ENCODE peak calls at places on chromosomes 7 and 10, in nine cellular contexts. One of them, this sample, is unnamed.

GRCh38 chr10:3099291-3100092 is 32.1 kb downstream of the PFKP start:
- DNase-seq in RWPE1: peak
- DNase-seq in HepG2: peak
- DNase-seq in HCT116: no peak
- DNase-seq in right lobe of liver: no peak
- DNase-seq in HFFc6: peak
- DNase-seq in SK-N-SH: no peak
- DNase-seq in H9: no peak
- DNase-seq in NB4: peak
- DNase-seq in this sample: no peak

GRCh38 chr7:27031289-27032172 is 64.3 kb downstream of the HOXA1 start:
- DNase-seq in RWPE1: peak
- DNase-seq in HepG2: no peak
- DNase-seq in HCT116: no peak
- DNase-seq in right lobe of liver: no peak
- DNase-seq in HFFc6: peak
- DNase-seq in SK-N-SH: no peak
- DNase-seq in H9: no peak
- DNase-seq in NB4: peak
- DNase-seq in this sample: no peak

GRCh38 chr7:44985900-44986217 is 7.0 kb upstream of the MYO1G start:
- DNase-seq in RWPE1: no peak
- DNase-seq in HepG2: no peak
- DNase-seq in HCT116: no peak
- DNase-seq in right lobe of liver: no peak
- DNase-seq in HFFc6: no peak
- DNase-seq in SK-N-SH: no peak
- DNase-seq in H9: no peak
- DNase-seq in NB4: no peak
- DNase-seq in this sample: no peak

GRCh38 chr7:5666361-5666760 is 115.1 kb downstream of the RNF216 start:
- DNase-seq in RWPE1: no peak
- DNase-seq in HepG2: no peak
- DNase-seq in HCT116: no peak
- DNase-seq in right lobe of liver: no peak
- DNase-seq in HFFc6: no peak
- DNase-seq in SK-N-SH: no peak
- DNase-seq in H9: peak
- DNase-seq in NB4: no peak
- DNase-seq in this sample: no peak

GRCh38 chr10:1116696-1117254 is 60.6 kb downstream of the WDR37 start:
- DNase-seq in RWPE1: no peak
- DNase-seq in HepG2: no peak
- DNase-seq in HCT116: no peak
- DNase-seq in right lobe of liver: no peak
- DNase-seq in HFFc6: no peak
- DNase-seq in SK-N-SH: no peak
- DNase-seq in H9: no peak
- DNase-seq in NB4: no peak
- DNase-seq in this sample: peak

GRCh38 chr7:151059362-151060112 is at the start of gene SLC4A2:
- DNase-seq in RWPE1: peak
- DNase-seq in HepG2: peak
- DNase-seq in HCT116: no peak
- DNase-seq in right lobe of liver: peak
- DNase-seq in HFFc6: peak
- DNase-seq in SK-N-SH: peak
- DNase-seq in H9: peak
- DNase-seq in NB4: peak
- DNase-seq in this sample: no peak

GRCh38 chr10:51074238-51075028 is at the start of gene PRKG1:
- DNase-seq in RWPE1: peak
- DNase-seq in HepG2: peak
- DNase-seq in HCT116: no peak
- DNase-seq in right lobe of liver: peak
- DNase-seq in HFFc6: peak
- DNase-seq in SK-N-SH: peak
- DNase-seq in H9: peak
- DNase-seq in NB4: no peak
- DNase-seq in this sample: peak

GRCh38 chr7:82015751-82016150 is 245.9 kb upstream of the HGF start:
- DNase-seq in RWPE1: peak
- DNase-seq in HepG2: no peak
- DNase-seq in HCT116: no peak
- DNase-seq in right lobe of liver: no peak
- DNase-seq in HFFc6: no peak
- DNase-seq in SK-N-SH: no peak
- DNase-seq in H9: no peak
- DNase-seq in NB4: peak
- DNase-seq in this sample: no peak

GRCh38 chr10:91552706-91553105 is 80.2 kb downstream of the PPP1R3C start:
- DNase-seq in RWPE1: no peak
- DNase-seq in HepG2: no peak
- DNase-seq in HCT116: peak
- DNase-seq in right lobe of liver: peak
- DNase-seq in HFFc6: no peak
- DNase-seq in SK-N-SH: no peak
- DNase-seq in H9: peak
- DNase-seq in NB4: no peak
- DNase-seq in this sample: peak
- TF ChIP-seq CTCF in RWPE1: no peak
- TF ChIP-seq CTCF in HepG2: peak
- TF ChIP-seq CTCF in HCT116: peak
- TF ChIP-seq CTCF in right lobe of liver: peak
- TF ChIP-seq CTCF in HFFc6: peak
- TF ChIP-seq CTCF in SK-N-SH: peak
- TF ChIP-seq CTCF in H9: peak
- TF ChIP-seq CTCF in NB4: no peak
- TF ChIP-seq CTCF in this sample: peak

GRCh38 chr7:118264836-118265235 is 40.3 kb downstream of the ANKRD7 start:
- DNase-seq in RWPE1: no peak
- DNase-seq in HepG2: no peak
- DNase-seq in HCT116: no peak
- DNase-seq in right lobe of liver: no peak
- DNase-seq in HFFc6: no peak
- DNase-seq in SK-N-SH: no peak
- DNase-seq in H9: no peak
- DNase-seq in NB4: peak
- DNase-seq in this sample: no peak

DNA sequence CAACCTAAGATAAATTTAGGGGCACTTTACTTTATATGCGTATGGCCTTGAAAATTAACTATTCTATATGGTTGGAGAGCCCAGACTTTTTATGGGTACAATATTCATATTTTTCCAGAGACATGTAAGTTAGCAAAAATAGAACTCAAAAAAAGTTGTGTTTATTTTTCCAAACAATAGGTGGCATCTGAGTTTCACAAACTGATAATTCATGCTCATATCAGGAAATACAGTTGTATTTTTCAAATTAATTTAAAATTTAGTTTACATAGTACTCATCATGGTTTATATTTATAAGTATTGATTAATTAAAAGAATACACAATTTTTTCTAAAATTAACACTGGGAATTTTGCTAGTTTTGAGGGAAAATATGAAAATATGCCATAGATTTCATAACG is 34.6 kb downstream of the ANKRD7 start:
- DNase-seq in RWPE1: no peak
- DNase-seq in HepG2: no peak
- DNase-seq in HCT116: no peak
- DNase-seq in right lobe of liver: no peak
- DNase-seq in HFFc6: no peak
- DNase-seq in SK-N-SH: no peak
- DNase-seq in H9: no peak
- DNase-seq in NB4: peak
- DNase-seq in this sample: no peak
- TF ChIP-seq CTCF in RWPE1: no peak
- TF ChIP-seq CTCF in HepG2: no peak
- TF ChIP-seq CTCF in HCT116: no peak
- TF ChIP-seq CTCF in right lobe of liver: no peak
- TF ChIP-seq CTCF in HFFc6: no peak
- TF ChIP-seq CTCF in SK-N-SH: peak
- TF ChIP-seq CTCF in H9: no peak
- TF ChIP-seq CTCF in NB4: no peak
- TF ChIP-seq CTCF in this sample: peak

DNA sequence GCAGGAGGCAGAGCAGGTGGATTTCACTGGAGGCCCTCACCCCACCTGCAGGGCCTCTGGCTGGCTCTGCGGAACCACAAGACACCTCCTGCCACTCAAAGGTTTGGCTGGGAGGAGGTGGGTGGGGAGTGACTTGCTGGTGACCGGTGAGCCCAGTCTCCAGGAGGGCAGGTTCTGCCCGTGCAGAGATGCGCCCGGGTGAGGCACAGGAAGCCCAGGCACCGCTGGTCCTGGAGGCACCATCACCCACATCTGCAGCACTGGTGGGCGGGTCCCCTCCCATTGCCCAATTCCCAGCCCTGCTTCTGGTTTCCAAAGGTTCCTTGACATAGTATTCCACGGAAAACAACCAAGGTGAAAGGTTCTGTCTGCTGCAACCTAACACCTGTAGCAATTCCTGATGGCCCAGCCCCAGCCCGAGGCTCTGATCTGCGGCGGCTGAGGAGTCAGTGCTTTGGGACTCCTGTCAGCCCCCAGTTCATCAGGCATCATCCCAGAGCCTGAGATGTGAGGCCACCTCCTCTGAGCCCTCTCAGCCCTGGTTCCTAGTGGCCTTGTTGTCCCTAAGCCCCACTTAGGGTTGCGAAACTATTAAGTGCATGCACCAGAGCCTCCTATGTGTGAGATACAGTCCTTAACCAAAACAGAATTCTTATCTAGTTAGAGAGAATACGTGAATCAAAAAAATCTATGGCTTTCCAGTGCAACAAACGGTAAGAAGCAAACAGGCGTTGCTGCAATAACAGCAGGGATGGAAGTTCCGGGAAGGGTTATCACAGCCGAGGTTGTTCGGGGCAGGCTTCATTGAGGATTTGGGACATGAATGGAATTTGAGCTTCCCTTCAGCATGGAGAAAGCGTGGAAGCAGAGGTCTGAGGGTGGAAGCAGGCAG is 64.6 kb downstream of the CALML3 start:
- DNase-seq in RWPE1: no peak
- DNase-seq in HepG2: no peak
- DNase-seq in HCT116: no peak
- DNase-seq in right lobe of liver: peak
- DNase-seq in HFFc6: no peak
- DNase-seq in SK-N-SH: no peak
- DNase-seq in H9: no peak
- DNase-seq in NB4: no peak
- DNase-seq in this sample: no peak
- TF ChIP-seq CTCF in RWPE1: no peak
- TF ChIP-seq CTCF in HepG2: no peak
- TF ChIP-seq CTCF in HCT116: no peak
- TF ChIP-seq CTCF in right lobe of liver: no peak
- TF ChIP-seq CTCF in HFFc6: no peak
- TF ChIP-seq CTCF in SK-N-SH: no peak
- TF ChIP-seq CTCF in H9: no peak
- TF ChIP-seq CTCF in NB4: no peak
- TF ChIP-seq CTCF in this sample: no peak

DNA sequence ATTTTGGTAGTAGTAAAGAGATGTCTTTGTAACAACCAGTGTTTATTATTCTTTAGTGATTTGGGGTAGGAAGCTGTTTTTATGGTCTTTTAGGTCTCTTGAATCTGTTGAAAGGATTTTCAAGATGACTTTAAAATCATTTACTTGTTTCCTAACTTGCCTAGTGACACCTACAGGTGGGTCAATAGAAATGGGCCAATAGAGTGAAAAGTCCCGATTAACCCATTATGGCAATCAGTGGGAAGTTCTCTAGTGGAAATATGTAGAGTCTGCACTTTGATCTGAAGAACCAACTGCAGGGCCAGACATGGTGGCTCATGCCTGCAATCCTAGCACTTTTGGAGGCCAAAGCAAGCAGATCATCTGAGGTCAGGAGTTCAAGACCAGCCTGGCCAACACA is 374.7 kb upstream of the BMPER start:
- DNase-seq in RWPE1: no peak
- DNase-seq in HepG2: no peak
- DNase-seq in HCT116: no peak
- DNase-seq in right lobe of liver: no peak
- DNase-seq in HFFc6: no peak
- DNase-seq in SK-N-SH: no peak
- DNase-seq in H9: no peak
- DNase-seq in NB4: no peak
- DNase-seq in this sample: no peak
- TF ChIP-seq CTCF in RWPE1: no peak
- TF ChIP-seq CTCF in HepG2: no peak
- TF ChIP-seq CTCF in HCT116: peak
- TF ChIP-seq CTCF in right lobe of liver: no peak
- TF ChIP-seq CTCF in HFFc6: no peak
- TF ChIP-seq CTCF in SK-N-SH: peak
- TF ChIP-seq CTCF in H9: peak
- TF ChIP-seq CTCF in NB4: peak
- TF ChIP-seq CTCF in this sample: peak

DNA sequence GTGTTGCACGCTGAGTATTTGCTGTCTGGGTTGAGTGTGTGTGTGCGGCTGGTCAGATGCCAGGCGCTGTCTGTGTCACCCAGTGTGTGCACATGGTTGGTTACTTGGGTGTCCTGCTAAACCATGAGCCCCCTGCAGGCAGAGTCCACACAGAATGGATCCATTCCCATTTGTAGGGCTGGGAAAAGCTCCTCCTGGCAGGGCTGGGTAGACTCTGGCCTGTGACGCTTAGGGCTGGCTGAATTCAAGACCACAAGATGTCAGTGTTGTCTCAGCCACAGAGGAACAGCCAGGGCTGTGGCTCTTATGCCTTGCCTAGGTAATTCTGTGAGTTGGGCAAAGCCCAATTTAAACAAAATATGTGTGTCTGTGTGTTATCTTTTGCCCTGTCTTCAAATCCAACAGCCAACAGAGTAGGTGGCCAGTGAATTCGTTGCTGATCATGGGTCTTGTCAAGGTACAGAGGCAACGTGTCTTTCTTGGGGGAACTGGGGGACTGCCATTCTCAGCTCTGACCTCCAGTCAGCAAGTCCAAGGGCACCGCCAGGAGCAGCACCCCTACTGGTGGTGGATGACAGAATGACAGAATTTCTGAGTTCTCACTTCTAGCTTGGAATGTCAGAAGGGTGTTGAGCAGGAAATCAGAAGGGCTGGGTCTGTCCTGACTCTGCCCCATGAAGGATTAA is 285.1 kb downstream of the CCSER2 start:
- DNase-seq in RWPE1: peak
- DNase-seq in HepG2: peak
- DNase-seq in HCT116: peak
- DNase-seq in right lobe of liver: peak
- DNase-seq in HFFc6: peak
- DNase-seq in SK-N-SH: peak
- DNase-seq in H9: peak
- DNase-seq in NB4: peak
- DNase-seq in this sample: peak
- TF ChIP-seq CTCF in RWPE1: peak
- TF ChIP-seq CTCF in HepG2: peak
- TF ChIP-seq CTCF in HCT116: peak
- TF ChIP-seq CTCF in right lobe of liver: peak
- TF ChIP-seq CTCF in HFFc6: peak
- TF ChIP-seq CTCF in SK-N-SH: peak
- TF ChIP-seq CTCF in H9: peak
- TF ChIP-seq CTCF in NB4: peak
- TF ChIP-seq CTCF in this sample: peak